ENCODE peak calls at places on chromosomes 4 and X, in nine cellular contexts. W is glomerular endothelial cell; Q is sigmoid colon; F is M059J; B is MG63; J is thoracic aorta; N is central memory CD8-positive, alpha-beta T cell; V is retina; X is AG09319. S is an unnamed sample.

GRCh38 chr4:51995647-51996046 is 24.5 kb downstream of the LRRC66 start:
- DNase-seq in J (no peak), V (peak), B (no peak), X (no peak), W (no peak), N (no peak), F (no peak), Q (no peak), S (no peak)

GRCh38 chr4:10100734-10101216 is 15.8 kb downstream of the WDR1 start:
- DNase-seq in J (no peak), V (no peak), F (no peak), B (no peak), Q (peak), N (no peak), X (no peak), W (no peak), S (no peak)

GRCh38 chrX:37905436-37906147 is 58.2 kb upstream of the DYNLT3 start:
- DNase-seq in V (peak), X (no peak), W (no peak), B (peak), F (peak), N (no peak), Q (no peak), J (no peak), S (peak)

GRCh38 chr4:147367841-147368385 is 113.0 kb upstream of the EDNRA start:
- DNase-seq in V (no peak), B (no peak), F (no peak), X (no peak), J (no peak), Q (no peak), N (no peak), W (no peak), S (peak)

GRCh38 chrX:154512879-154513553 is 3.0 kb downstream of the FAM3A start:
- DNase-seq in J (no peak), Q (no peak), W (no peak), V (no peak), F (no peak), B (no peak), N (no peak), X (no peak), S (no peak)

GRCh38 chr4:67928547-67928946 is 34.7 kb downstream of the TMPRSS11A start:
- DNase-seq in V (no peak), X (no peak), J (no peak), Q (no peak), N (no peak), W (no peak), F (no peak), B (no peak), S (no peak)

GRCh38 chr4:137659431-137659830 is 127.1 kb upstream of the PCDH18 start:
- DNase-seq in W (no peak), X (peak), F (peak), J (no peak), Q (no peak), V (no peak), N (no peak), B (no peak), S (peak)

GRCh38 chrX:123263246-123263757 is 79.2 kb downstream of the GRIA3 start:
- DNase-seq in J (no peak), B (no peak), Q (no peak), V (peak), N (no peak), W (no peak), F (no peak), X (no peak), S (no peak)

GRCh38 chr4:176920694-176921093 is 128.0 kb upstream of the VEGFC start:
- DNase-seq in J (no peak), W (peak), X (no peak), N (no peak), Q (no peak), F (peak), V (no peak), B (no peak), S (peak)

GRCh38 chr4:27702710-27703431 is 842.2 kb downstream of the STIM2 start:
- DNase-seq in F (no peak), J (no peak), Q (no peak), B (no peak), X (no peak), V (no peak), N (no peak), W (no peak), S (peak)

GRCh38 chr4:183416878-183417277 is 27.6 kb upstream of the CDKN2AIP start:
- DNase-seq in B (no peak), F (no peak), N (no peak), X (no peak), J (no peak), Q (no peak), W (no peak), V (no peak), S (no peak)

GRCh38 chr4:41155194-41155830 is 59.0 kb downstream of the APBB2 start:
- DNase-seq in F (peak), W (no peak), N (no peak), J (no peak), B (peak), Q (no peak), X (no peak), V (no peak), S (peak)

GRCh38 chrX:25025615-25026014 is 9.8 kb upstream of the ARX start:
- DNase-seq in N (no peak), W (no peak), X (no peak), J (no peak), Q (no peak), F (no peak), B (no peak), V (no peak), S (no peak)

GRCh38 chr4:8468746-8469535 is 28.4 kb downstream of the TRMT44 start:
- DNase-seq in Q (peak), W (no peak), B (peak), V (peak), F (peak), J (no peak), X (peak), N (peak), S (peak)

GRCh38 chr4:148514041-148514440 is 71.8 kb upstream of the NR3C2 start:
- DNase-seq in J (no peak), X (no peak), B (no peak), W (peak), F (no peak), V (no peak), Q (no peak), N (no peak), S (no peak)

GRCh38 chr4:21780158-21780557 is 168.4 kb downstream of the KCNIP4 start:
- DNase-seq in V (no peak), N (no peak), F (peak), Q (no peak), X (no peak), J (no peak), W (no peak), B (peak), S (no peak)

GRCh38 chr4:137623013-137623412 is 90.7 kb upstream of the PCDH18 start:
- DNase-seq in J (no peak), F (no peak), X (no peak), Q (no peak), W (no peak), N (no peak), V (no peak), B (no peak), S (no peak)

GRCh38 chr4:10554694-10555093 is 97.5 kb upstream of the ZNF518B start:
- DNase-seq in X (peak), V (peak), W (peak), Q (no peak), B (peak), J (no peak), N (no peak), F (peak), S (peak)

GRCh38 chrX:134929813-134930212 is 61.0 kb upstream of the SMIM10 start:
- DNase-seq in B (no peak), X (no peak), N (no peak), Q (no peak), W (no peak), V (no peak), J (no peak), F (no peak), S (no peak)

GRCh38 chr4:157803441-157804168 is 369.2 kb downstream of the GASK1B start:
- DNase-seq in W (no peak), B (no peak), X (no peak), Q (no peak), F (no peak), J (no peak), V (no peak), N (no peak), S (no peak)

GRCh38 chr4:11741190-11741652 is 312.5 kb upstream of the HS3ST1 start:
- DNase-seq in F (peak), V (no peak), W (no peak), J (no peak), N (no peak), Q (no peak), B (no peak), X (no peak), S (no peak)

GRCh38 chr4:149057594-149057993 is 615.4 kb upstream of the NR3C2 start:
- DNase-seq in Q (no peak), V (no peak), N (no peak), B (no peak), F (no peak), X (no peak), J (no peak), W (no peak), S (no peak)

GRCh38 chrX:44228621-44229020 is 114.9 kb downstream of the EFHC2 start:
- DNase-seq in F (no peak), Q (no peak), J (no peak), W (no peak), B (no peak), X (no peak), N (no peak), V (no peak), S (no peak)

GRCh38 chr4:2832309-2832980 is 11.2 kb upstream of the ADD1 start:
- DNase-seq in N (no peak), F (no peak), J (no peak), W (no peak), B (no peak), X (no peak), Q (peak), V (no peak), S (no peak)

GRCh38 chr4:187811586-187811985 is 184.0 kb upstream of the ZFP42 start:
- DNase-seq in X (no peak), N (no peak), V (no peak), F (peak), B (no peak), Q (no peak), W (no peak), J (no peak), S (no peak)